ENCODE peak calls at places on chromosome 3, in five cellular contexts. S is HepG2, O is HCT116, F is K562, M is H1. Y is an unnamed sample.

GRCh38 chr3:43691120-43692002 is 623 bp downstream of the ABHD5 start:
- DNase-seq in O (peak), S (peak), M (no peak), F (peak), Y (no peak)

GRCh38 chr3:13086594-13086993 is 13.4 kb upstream of the IQSEC1 start:
- DNase-seq in M (no peak), F (no peak), O (no peak), S (no peak), Y (no peak)

GRCh38 chr3:72655151-72655551 is 193.1 kb downstream of the SHQ1 start:
- DNase-seq in S (no peak), F (no peak), M (peak), O (no peak), Y (no peak)

GRCh38 chr3:145698749-145699148 is 462.2 kb downstream of the PLOD2 start:
- DNase-seq in O (no peak), S (no peak), F (no peak), M (no peak), Y (no peak)

GRCh38 chr3:17310983-17311382 is 426.2 kb downstream of the PLCL2 start:
- DNase-seq in F (no peak), O (no peak), M (no peak), S (no peak), Y (no peak)

GRCh38 chr3:164620956-164621355 is 457.3 kb downstream of the SI start:
- DNase-seq in F (no peak), M (no peak), O (no peak), S (no peak), Y (no peak)

GRCh38 chr3:197183582-197183981 is 114.8 kb downstream of the DLG1 start:
- DNase-seq in F (no peak), O (no peak), M (no peak), S (no peak), Y (no peak)

GRCh38 chr3:194105292-194105691 is 30.7 kb upstream of the HES1 start:
- DNase-seq in O (no peak), S (no peak), F (no peak), M (no peak), Y (no peak)

DNA sequence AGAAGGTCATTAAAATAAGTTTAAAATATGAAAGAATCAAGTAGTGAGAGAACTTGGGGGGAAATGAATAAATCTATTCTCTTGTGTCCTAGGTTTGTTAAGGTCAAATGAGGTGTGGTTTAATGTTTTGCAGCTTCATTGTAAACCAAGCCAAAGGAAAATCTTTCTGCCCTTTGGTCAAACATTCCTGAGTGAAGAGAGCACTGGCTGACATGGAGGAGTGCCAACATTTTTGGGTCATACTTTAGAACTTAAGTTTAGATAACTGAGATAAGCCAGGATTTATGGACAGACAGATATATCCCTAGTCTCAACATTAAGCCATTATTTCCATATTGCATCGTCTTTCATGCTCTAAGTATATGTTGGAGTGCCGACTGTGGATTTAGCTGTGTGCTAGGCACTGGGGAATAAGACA is 66.4 kb downstream of the PTPRG start:
- DNase-seq in F (no peak), O (no peak), S (peak), M (no peak), Y (no peak)
- TF ChIP-seq SP1 in F (no peak), O (no peak), S (no peak), M (no peak), Y (no peak)

DNA sequence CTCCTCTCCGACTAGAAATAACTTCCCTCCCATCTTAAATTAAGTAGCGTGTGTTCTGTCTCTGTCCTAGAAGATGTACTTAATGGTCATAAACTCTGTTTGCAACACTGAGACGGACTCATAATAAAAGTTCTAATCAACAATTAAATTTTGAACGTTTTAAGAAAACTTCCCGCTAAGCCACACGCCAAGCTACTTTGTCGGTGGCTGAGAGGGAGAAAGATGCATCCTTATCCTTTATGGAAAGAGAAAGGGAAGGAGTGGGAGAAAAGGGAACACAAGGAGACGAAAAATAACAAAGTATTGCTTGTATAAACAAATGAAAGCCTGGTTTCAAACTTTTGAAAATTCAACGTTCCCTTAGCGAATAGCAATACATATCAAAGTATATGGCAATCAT is 949 bp downstream of the GNB4 start:
- DNase-seq in F (no peak), M (no peak), O (no peak), S (no peak), Y (no peak)
- TF ChIP-seq RAD21 in F (no peak), M (no peak), O (no peak), S (no peak), Y (no peak)

GRCh38 chr3:187165144-187165543 is 25.8 kb upstream of the RPL39L start:
- DNase-seq in O (peak), M (peak), S (peak), F (peak), Y (no peak)
- TF ChIP-seq SP1 in O (no peak), M (no peak), S (no peak), F (no peak), Y (no peak)

DNA sequence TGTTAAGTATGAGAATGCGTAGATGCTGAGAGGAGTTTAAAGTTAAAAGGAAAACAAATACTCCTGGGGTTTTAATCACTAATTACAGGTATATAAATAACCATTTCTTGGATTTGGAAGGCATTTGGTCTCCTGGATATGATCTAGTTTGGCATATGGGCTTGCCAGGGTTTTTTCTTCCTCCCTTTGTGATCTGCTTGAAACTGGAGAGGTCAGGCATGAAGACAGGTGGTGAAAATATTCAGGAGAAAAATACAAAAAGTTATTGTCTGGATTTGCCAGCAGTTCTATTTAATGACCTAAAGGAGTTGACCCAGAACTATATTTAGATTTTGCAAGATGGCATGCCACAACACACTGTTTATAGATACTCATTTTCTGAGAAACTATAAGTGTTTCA is 136.3 kb downstream of the DIPK2A start:
- DNase-seq in S (no peak), O (no peak), M (no peak), F (no peak), Y (no peak)
- TF ChIP-seq RAD21 in S (no peak), O (no peak), M (no peak), F (no peak), Y (no peak)

GRCh38 chr3:50673937-50674336 is 790 bp upstream of the DOCK3 start:
- DNase-seq in S (no peak), M (no peak), O (no peak), F (no peak), Y (no peak)

GRCh38 chr3:50674349-50675178 is at the start of gene DOCK3:
- DNase-seq in M (no peak), F (peak), S (no peak), O (no peak), Y (no peak)

GRCh38 chr3:50675179-50676030 is 678 bp downstream of the DOCK3 start:
- DNase-seq in M (no peak), O (no peak), S (no peak), F (peak), Y (no peak)

GRCh38 chr3:50672656-50673055 is 2.1 kb upstream of the DOCK3 start:
- DNase-seq in M (no peak), O (no peak), S (no peak), F (no peak), Y (no peak)

DNA sequence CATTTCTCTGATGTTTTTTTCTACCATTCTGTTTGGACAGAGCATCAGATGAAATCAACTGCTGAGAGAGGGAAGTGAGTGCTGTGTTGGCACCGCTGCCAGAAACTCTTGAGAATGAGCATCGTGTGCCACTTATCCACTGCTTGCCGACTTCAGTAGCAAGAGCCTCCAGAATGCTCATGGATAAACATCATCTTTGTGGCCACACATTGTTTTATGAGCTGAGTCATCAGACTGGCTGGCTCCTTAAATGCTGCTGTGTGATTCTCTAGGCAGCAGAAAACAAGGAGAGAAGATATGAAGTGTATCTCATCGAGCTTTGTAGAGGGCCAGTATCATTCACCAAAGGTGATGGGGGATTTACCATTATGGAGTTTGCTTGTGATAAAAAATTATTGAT is 3.4 kb upstream of the DOCK3 start:
- DNase-seq in S (no peak), M (no peak), F (no peak), O (peak), Y (no peak)
- TF ChIP-seq SP1 in S (no peak), M (no peak), F (no peak), O (peak), Y (no peak)

DNA sequence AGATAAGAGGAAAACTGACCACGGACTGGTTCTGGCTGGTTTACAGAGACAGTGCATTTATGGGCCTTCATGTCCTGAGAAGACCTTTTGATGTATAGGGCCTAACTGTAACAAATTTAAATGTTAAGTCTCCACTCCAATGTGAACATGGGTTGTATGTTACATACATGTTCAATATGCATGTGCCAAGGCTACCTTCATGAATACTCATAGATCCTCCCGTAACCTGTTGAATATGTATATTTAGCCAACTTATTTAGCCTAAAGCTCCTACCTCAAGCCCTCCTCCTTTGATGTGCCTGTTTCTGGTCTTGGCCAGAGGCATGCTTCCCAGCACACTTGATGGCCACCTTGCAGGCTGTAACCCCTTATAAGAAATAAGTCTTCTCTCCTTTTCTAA is at the start of gene OR5H2:
- DNase-seq in O (no peak), M (no peak), F (no peak), S (no peak), Y (no peak)
- TF ChIP-seq RAD21 in O (no peak), M (no peak), F (no peak), S (no peak), Y (no peak)

GRCh38 chr3:123344175-123344908 is 104.5 kb downstream of the ADCY5 start:
- DNase-seq in O (no peak), F (no peak), S (no peak), M (no peak), Y (no peak)
- TF ChIP-seq SP1 in O (no peak), F (no peak), S (no peak), M (no peak), Y (no peak)